ENCODE peak calls at places on chromosomes 16 and 17, in four cellular contexts. One of them, this sample, is unnamed.

GRCh38 chr17:57606111-57606875 is 138.8 kb downstream of the CCDC182 start:
- DNase-seq in substantia nigra: no peak
- DNase-seq in NCI-H510A treated with DMSO at 0.1 percent for 48 hours: no peak
- DNase-seq in lower leg skin: no peak
- DNase-seq in this sample: no peak

GRCh38 chr17:9969301-9969935 is 64.3 kb upstream of the RCVRN start:
- DNase-seq in substantia nigra: no peak
- DNase-seq in NCI-H510A treated with DMSO at 0.1 percent for 48 hours: no peak
- DNase-seq in lower leg skin: no peak
- DNase-seq in this sample: no peak

GRCh38 chr17:21678451-21679081 is 13.8 kb upstream of the KCNJ18 start:
- DNase-seq in substantia nigra: no peak
- DNase-seq in NCI-H510A treated with DMSO at 0.1 percent for 48 hours: peak
- DNase-seq in lower leg skin: no peak
- DNase-seq in this sample: no peak

GRCh38 chr16:87149051-87149450 is 168.1 kb downstream of the C16orf95 start:
- DNase-seq in substantia nigra: no peak
- DNase-seq in NCI-H510A treated with DMSO at 0.1 percent for 48 hours: no peak
- DNase-seq in lower leg skin: no peak
- DNase-seq in this sample: peak

GRCh38 chr17:50028207-50029120 is 27.4 kb upstream of the ITGA3 start:
- DNase-seq in substantia nigra: no peak
- DNase-seq in NCI-H510A treated with DMSO at 0.1 percent for 48 hours: no peak
- DNase-seq in lower leg skin: peak
- DNase-seq in this sample: peak

GRCh38 chr17:50198026-50198669 is 3.3 kb downstream of the COL1A1 start:
- DNase-seq in substantia nigra: peak
- DNase-seq in NCI-H510A treated with DMSO at 0.1 percent for 48 hours: peak
- DNase-seq in lower leg skin: peak
- DNase-seq in this sample: peak

GRCh38 chr17:77822302-77823030 is 136.0 kb upstream of the TNRC6C start:
- DNase-seq in substantia nigra: no peak
- DNase-seq in NCI-H510A treated with DMSO at 0.1 percent for 48 hours: no peak
- DNase-seq in lower leg skin: no peak
- DNase-seq in this sample: no peak

GRCh38 chr17:79648181-79648831 is 37.5 kb upstream of the RBFOX3 start:
- DNase-seq in substantia nigra: no peak
- DNase-seq in NCI-H510A treated with DMSO at 0.1 percent for 48 hours: no peak
- DNase-seq in lower leg skin: peak
- DNase-seq in this sample: no peak

GRCh38 chr16:83995756-83996155 is 27.7 kb downstream of the NECAB2 start:
- DNase-seq in substantia nigra: peak
- DNase-seq in NCI-H510A treated with DMSO at 0.1 percent for 48 hours: peak
- DNase-seq in lower leg skin: no peak
- DNase-seq in this sample: peak

GRCh38 chr17:4856937-4857314 is 23.8 kb downstream of the MINK1 start:
- DNase-seq in substantia nigra: peak
- DNase-seq in NCI-H510A treated with DMSO at 0.1 percent for 48 hours: no peak
- DNase-seq in lower leg skin: no peak
- DNase-seq in this sample: no peak

GRCh38 chr16:77869997-77870813 is 81.8 kb downstream of the VAT1L start:
- DNase-seq in substantia nigra: no peak
- DNase-seq in NCI-H510A treated with DMSO at 0.1 percent for 48 hours: no peak
- DNase-seq in lower leg skin: no peak
- DNase-seq in this sample: no peak

GRCh38 chr17:73424571-73424970 is 112.8 kb upstream of the CDC42EP4 start:
- DNase-seq in substantia nigra: no peak
- DNase-seq in NCI-H510A treated with DMSO at 0.1 percent for 48 hours: no peak
- DNase-seq in lower leg skin: no peak
- DNase-seq in this sample: no peak

GRCh38 chr16:27378871-27379580 is 22.9 kb upstream of the IL21R start:
- DNase-seq in substantia nigra: no peak
- DNase-seq in NCI-H510A treated with DMSO at 0.1 percent for 48 hours: no peak
- DNase-seq in lower leg skin: no peak
- DNase-seq in this sample: peak